ENCODE peak calls at places on chromosomes 13 and 19, in five cellular contexts. One of them, this sample, is unnamed.

GRCh38 chr19:5667751-5668271 is 12.5 kb downstream of the MICOS13 start:
- DNase-seq in Caki2: no peak
- DNase-seq in stimulated activated CD4-positive, alpha-beta T cell treated with anti-CD3 and anti-CD28 coated beads, Interleukin-15, amount 100 ng/mL, for 1 hour: no peak
- DNase-seq in breast epithelium: no peak
- DNase-seq in cardiac fibroblast: no peak
- DNase-seq in this sample: no peak

GRCh38 chr19:7326105-7326877 is 22.4 kb upstream of the ARHGEF18 start:
- DNase-seq in Caki2: peak; percentile 2
- DNase-seq in stimulated activated CD4-positive, alpha-beta T cell treated with anti-CD3 and anti-CD28 coated beads, Interleukin-15, amount 100 ng/mL, for 1 hour: no peak
- DNase-seq in breast epithelium: no peak
- DNase-seq in cardiac fibroblast: peak; percentile 18
- DNase-seq in this sample: no peak

GRCh38 chr13:27524981-27525975 is 74.9 kb upstream of the MTIF3 start:
- DNase-seq in Caki2: no peak
- DNase-seq in stimulated activated CD4-positive, alpha-beta T cell treated with anti-CD3 and anti-CD28 coated beads, Interleukin-15, amount 100 ng/mL, for 1 hour: no peak
- DNase-seq in breast epithelium: no peak
- DNase-seq in cardiac fibroblast: no peak
- DNase-seq in this sample: no peak

GRCh38 chr13:34011552-34012085 is 193.7 kb downstream of the RFC3 start:
- DNase-seq in Caki2: no peak
- DNase-seq in stimulated activated CD4-positive, alpha-beta T cell treated with anti-CD3 and anti-CD28 coated beads, Interleukin-15, amount 100 ng/mL, for 1 hour: no peak
- DNase-seq in breast epithelium: no peak
- DNase-seq in cardiac fibroblast: no peak
- DNase-seq in this sample: no peak

GRCh38 chr13:26377038-26377437 is 123.1 kb downstream of the CDK8 start:
- DNase-seq in Caki2: no peak
- DNase-seq in stimulated activated CD4-positive, alpha-beta T cell treated with anti-CD3 and anti-CD28 coated beads, Interleukin-15, amount 100 ng/mL, for 1 hour: no peak
- DNase-seq in breast epithelium: no peak
- DNase-seq in cardiac fibroblast: peak; percentile 8
- DNase-seq in this sample: no peak

GRCh38 chr19:43552616-43553015 is 19.6 kb downstream of the ZNF575 start:
- DNase-seq in Caki2: no peak
- DNase-seq in stimulated activated CD4-positive, alpha-beta T cell treated with anti-CD3 and anti-CD28 coated beads, Interleukin-15, amount 100 ng/mL, for 1 hour: no peak
- DNase-seq in breast epithelium: no peak
- DNase-seq in cardiac fibroblast: no peak
- DNase-seq in this sample: no peak

GRCh38 chr19:29524912-29525870 is 603 bp upstream of the VSTM2B start:
- DNase-seq in Caki2: no peak
- DNase-seq in stimulated activated CD4-positive, alpha-beta T cell treated with anti-CD3 and anti-CD28 coated beads, Interleukin-15, amount 100 ng/mL, for 1 hour: no peak
- DNase-seq in breast epithelium: no peak
- DNase-seq in cardiac fibroblast: no peak
- DNase-seq in this sample: no peak

GRCh38 chr19:10730932-10731331 is 13.1 kb downstream of the DNM2 start:
- DNase-seq in Caki2: no peak
- DNase-seq in stimulated activated CD4-positive, alpha-beta T cell treated with anti-CD3 and anti-CD28 coated beads, Interleukin-15, amount 100 ng/mL, for 1 hour: no peak
- DNase-seq in breast epithelium: no peak
- DNase-seq in cardiac fibroblast: no peak
- DNase-seq in this sample: no peak

GRCh38 chr19:10915511-10916091 is 12.8 kb downstream of the YIPF2 start:
- DNase-seq in Caki2: peak; percentile 43
- DNase-seq in stimulated activated CD4-positive, alpha-beta T cell treated with anti-CD3 and anti-CD28 coated beads, Interleukin-15, amount 100 ng/mL, for 1 hour: no peak
- DNase-seq in breast epithelium: no peak
- DNase-seq in cardiac fibroblast: peak; percentile 66
- DNase-seq in this sample: no peak

GRCh38 chr13:48532146-48532472 is 771 bp downstream of the RCBTB2 start:
- DNase-seq in Caki2: no peak
- DNase-seq in stimulated activated CD4-positive, alpha-beta T cell treated with anti-CD3 and anti-CD28 coated beads, Interleukin-15, amount 100 ng/mL, for 1 hour: no peak
- DNase-seq in breast epithelium: no peak
- DNase-seq in cardiac fibroblast: peak; percentile 67
- DNase-seq in this sample: peak; percentile 30

GRCh38 chr19:29532097-29532496 is 6.3 kb downstream of the VSTM2B start:
- DNase-seq in Caki2: no peak
- DNase-seq in stimulated activated CD4-positive, alpha-beta T cell treated with anti-CD3 and anti-CD28 coated beads, Interleukin-15, amount 100 ng/mL, for 1 hour: no peak
- DNase-seq in breast epithelium: no peak
- DNase-seq in cardiac fibroblast: no peak
- DNase-seq in this sample: no peak

GRCh38 chr13:98746968-98747367 is 5.5 kb downstream of the SLC15A1 start:
- DNase-seq in Caki2: peak; percentile 55
- DNase-seq in stimulated activated CD4-positive, alpha-beta T cell treated with anti-CD3 and anti-CD28 coated beads, Interleukin-15, amount 100 ng/mL, for 1 hour: no peak
- DNase-seq in breast epithelium: no peak
- DNase-seq in cardiac fibroblast: no peak
- DNase-seq in this sample: no peak

GRCh38 chr13:53694814-53695533 is 666.4 kb downstream of the OLFM4 start:
- DNase-seq in Caki2: no peak
- DNase-seq in stimulated activated CD4-positive, alpha-beta T cell treated with anti-CD3 and anti-CD28 coated beads, Interleukin-15, amount 100 ng/mL, for 1 hour: no peak
- DNase-seq in breast epithelium: no peak
- DNase-seq in cardiac fibroblast: no peak
- DNase-seq in this sample: no peak

GRCh38 chr19:1401138-1401888 is at the start of gene GAMT:
- DNase-seq in Caki2: no peak
- DNase-seq in stimulated activated CD4-positive, alpha-beta T cell treated with anti-CD3 and anti-CD28 coated beads, Interleukin-15, amount 100 ng/mL, for 1 hour: peak; percentile 47
- DNase-seq in breast epithelium: no peak
- DNase-seq in cardiac fibroblast: peak; percentile 41
- DNase-seq in this sample: no peak

GRCh38 chr19:51020988-51021651 is 1.6 kb upstream of the KLK10 start:
- DNase-seq in Caki2: peak; percentile 64
- DNase-seq in stimulated activated CD4-positive, alpha-beta T cell treated with anti-CD3 and anti-CD28 coated beads, Interleukin-15, amount 100 ng/mL, for 1 hour: no peak
- DNase-seq in breast epithelium: peak; percentile 48
- DNase-seq in cardiac fibroblast: peak; percentile 74
- DNase-seq in this sample: no peak

GRCh38 chr13:75687145-75687763 is 51.1 kb downstream of the LMO7 start:
- DNase-seq in Caki2: peak; percentile 14
- DNase-seq in stimulated activated CD4-positive, alpha-beta T cell treated with anti-CD3 and anti-CD28 coated beads, Interleukin-15, amount 100 ng/mL, for 1 hour: no peak
- DNase-seq in breast epithelium: no peak
- DNase-seq in cardiac fibroblast: peak; percentile 72
- DNase-seq in this sample: no peak

GRCh38 chr13:85771856-85772255 is 27.4 kb downstream of the SLITRK6 start:
- DNase-seq in Caki2: no peak
- DNase-seq in stimulated activated CD4-positive, alpha-beta T cell treated with anti-CD3 and anti-CD28 coated beads, Interleukin-15, amount 100 ng/mL, for 1 hour: no peak
- DNase-seq in breast epithelium: no peak
- DNase-seq in cardiac fibroblast: no peak
- DNase-seq in this sample: no peak

GRCh38 chr19:46616631-46617322 is 8.1 kb downstream of the PTGIR start:
- DNase-seq in Caki2: peak; percentile 26
- DNase-seq in stimulated activated CD4-positive, alpha-beta T cell treated with anti-CD3 and anti-CD28 coated beads, Interleukin-15, amount 100 ng/mL, for 1 hour: no peak
- DNase-seq in breast epithelium: peak; percentile 56
- DNase-seq in cardiac fibroblast: peak; percentile 70
- DNase-seq in this sample: no peak

GRCh38 chr19:33311326-33311682 is 9.0 kb upstream of the CEBPA start:
- DNase-seq in Caki2: no peak
- DNase-seq in stimulated activated CD4-positive, alpha-beta T cell treated with anti-CD3 and anti-CD28 coated beads, Interleukin-15, amount 100 ng/mL, for 1 hour: no peak
- DNase-seq in breast epithelium: no peak
- DNase-seq in cardiac fibroblast: no peak
- DNase-seq in this sample: no peak

GRCh38 chr19:2290441-2291184 is 8.6 kb upstream of the PEAK3 start:
- DNase-seq in Caki2: no peak
- DNase-seq in stimulated activated CD4-positive, alpha-beta T cell treated with anti-CD3 and anti-CD28 coated beads, Interleukin-15, amount 100 ng/mL, for 1 hour: no peak
- DNase-seq in breast epithelium: no peak
- DNase-seq in cardiac fibroblast: no peak
- DNase-seq in this sample: no peak

GRCh38 chr13:111280666-111281577 is 39.5 kb upstream of the TEX29 start:
- DNase-seq in Caki2: no peak
- DNase-seq in stimulated activated CD4-positive, alpha-beta T cell treated with anti-CD3 and anti-CD28 coated beads, Interleukin-15, amount 100 ng/mL, for 1 hour: no peak
- DNase-seq in breast epithelium: no peak
- DNase-seq in cardiac fibroblast: peak; percentile 85
- DNase-seq in this sample: no peak

GRCh38 chr19:45528744-45529453 is 21.6 kb downstream of the VASP start:
- DNase-seq in Caki2: no peak
- DNase-seq in stimulated activated CD4-positive, alpha-beta T cell treated with anti-CD3 and anti-CD28 coated beads, Interleukin-15, amount 100 ng/mL, for 1 hour: no peak
- DNase-seq in breast epithelium: peak; percentile 58
- DNase-seq in cardiac fibroblast: peak; percentile 23
- DNase-seq in this sample: no peak

GRCh38 chr13:67296511-67296910 is 66.4 kb upstream of the PCDH9 start:
- DNase-seq in Caki2: no peak
- DNase-seq in stimulated activated CD4-positive, alpha-beta T cell treated with anti-CD3 and anti-CD28 coated beads, Interleukin-15, amount 100 ng/mL, for 1 hour: no peak
- DNase-seq in breast epithelium: no peak
- DNase-seq in cardiac fibroblast: no peak
- DNase-seq in this sample: no peak

GRCh38 chr13:99640260-99640659 is 139.0 kb downstream of the TM9SF2 start:
- DNase-seq in Caki2: no peak
- DNase-seq in stimulated activated CD4-positive, alpha-beta T cell treated with anti-CD3 and anti-CD28 coated beads, Interleukin-15, amount 100 ng/mL, for 1 hour: no peak
- DNase-seq in breast epithelium: no peak
- DNase-seq in cardiac fibroblast: no peak
- DNase-seq in this sample: peak; percentile 28

GRCh38 chr19:47691090-47691489 is 22.1 kb upstream of the EHD2 start:
- DNase-seq in Caki2: no peak
- DNase-seq in stimulated activated CD4-positive, alpha-beta T cell treated with anti-CD3 and anti-CD28 coated beads, Interleukin-15, amount 100 ng/mL, for 1 hour: no peak
- DNase-seq in breast epithelium: no peak
- DNase-seq in cardiac fibroblast: no peak
- DNase-seq in this sample: no peak

GRCh38 chr19:11067356-11068113 is 21.7 kb upstream of the LDLR start:
- DNase-seq in Caki2: no peak
- DNase-seq in stimulated activated CD4-positive, alpha-beta T cell treated with anti-CD3 and anti-CD28 coated beads, Interleukin-15, amount 100 ng/mL, for 1 hour: no peak
- DNase-seq in breast epithelium: no peak
- DNase-seq in cardiac fibroblast: no peak
- DNase-seq in this sample: no peak

GRCh38 chr13:99642006-99642405 is 140.7 kb downstream of the TM9SF2 start:
- DNase-seq in Caki2: no peak
- DNase-seq in stimulated activated CD4-positive, alpha-beta T cell treated with anti-CD3 and anti-CD28 coated beads, Interleukin-15, amount 100 ng/mL, for 1 hour: no peak
- DNase-seq in breast epithelium: no peak
- DNase-seq in cardiac fibroblast: no peak
- DNase-seq in this sample: no peak

GRCh38 chr13:48078251-48078656 is 16.6 kb downstream of the MED4 start:
- DNase-seq in Caki2: no peak
- DNase-seq in stimulated activated CD4-positive, alpha-beta T cell treated with anti-CD3 and anti-CD28 coated beads, Interleukin-15, amount 100 ng/mL, for 1 hour: no peak
- DNase-seq in breast epithelium: no peak
- DNase-seq in cardiac fibroblast: peak; percentile 15
- DNase-seq in this sample: no peak

GRCh38 chr19:6038634-6039405 is 60.9 kb upstream of the RANBP3 start:
- DNase-seq in Caki2: no peak
- DNase-seq in stimulated activated CD4-positive, alpha-beta T cell treated with anti-CD3 and anti-CD28 coated beads, Interleukin-15, amount 100 ng/mL, for 1 hour: no peak
- DNase-seq in breast epithelium: no peak
- DNase-seq in cardiac fibroblast: no peak
- DNase-seq in this sample: no peak

GRCh38 chr19:13954185-13954584 is 1.9 kb downstream of the DCAF15 start:
- DNase-seq in Caki2: no peak
- DNase-seq in stimulated activated CD4-positive, alpha-beta T cell treated with anti-CD3 and anti-CD28 coated beads, Interleukin-15, amount 100 ng/mL, for 1 hour: no peak
- DNase-seq in breast epithelium: no peak
- DNase-seq in cardiac fibroblast: no peak
- DNase-seq in this sample: no peak

GRCh38 chr19:15508035-15508710 is at the start of gene CYP4F22:
- DNase-seq in Caki2: no peak
- DNase-seq in stimulated activated CD4-positive, alpha-beta T cell treated with anti-CD3 and anti-CD28 coated beads, Interleukin-15, amount 100 ng/mL, for 1 hour: no peak
- DNase-seq in breast epithelium: no peak
- DNase-seq in cardiac fibroblast: no peak
- DNase-seq in this sample: no peak

GRCh38 chr13:39777527-39778061 is 122.1 kb downstream of the COG6 start:
- DNase-seq in Caki2: peak; percentile 4
- DNase-seq in stimulated activated CD4-positive, alpha-beta T cell treated with anti-CD3 and anti-CD28 coated beads, Interleukin-15, amount 100 ng/mL, for 1 hour: no peak
- DNase-seq in breast epithelium: no peak
- DNase-seq in cardiac fibroblast: peak; percentile 81
- DNase-seq in this sample: no peak

GRCh38 chr13:42865703-42866102 is 84.3 kb downstream of the FAM216B start:
- DNase-seq in Caki2: no peak
- DNase-seq in stimulated activated CD4-positive, alpha-beta T cell treated with anti-CD3 and anti-CD28 coated beads, Interleukin-15, amount 100 ng/mL, for 1 hour: no peak
- DNase-seq in breast epithelium: no peak
- DNase-seq in cardiac fibroblast: peak; percentile 38
- DNase-seq in this sample: no peak

GRCh38 chr19:46697142-46697960 is 19.6 kb downstream of the PRKD2 start:
- DNase-seq in Caki2: peak; percentile 77
- DNase-seq in stimulated activated CD4-positive, alpha-beta T cell treated with anti-CD3 and anti-CD28 coated beads, Interleukin-15, amount 100 ng/mL, for 1 hour: no peak
- DNase-seq in breast epithelium: no peak
- DNase-seq in cardiac fibroblast: peak; percentile 71
- DNase-seq in this sample: no peak

GRCh38 chr13:33745370-33746324 is 72.3 kb upstream of the RFC3 start:
- DNase-seq in Caki2: no peak
- DNase-seq in stimulated activated CD4-positive, alpha-beta T cell treated with anti-CD3 and anti-CD28 coated beads, Interleukin-15, amount 100 ng/mL, for 1 hour: no peak
- DNase-seq in breast epithelium: no peak
- DNase-seq in cardiac fibroblast: no peak
- DNase-seq in this sample: peak; percentile 23

GRCh38 chr19:55468054-55468393 is 3.5 kb upstream of the C19orf85 start:
- DNase-seq in Caki2: no peak
- DNase-seq in stimulated activated CD4-positive, alpha-beta T cell treated with anti-CD3 and anti-CD28 coated beads, Interleukin-15, amount 100 ng/mL, for 1 hour: no peak
- DNase-seq in breast epithelium: no peak
- DNase-seq in cardiac fibroblast: no peak
- DNase-seq in this sample: no peak

GRCh38 chr19:17035842-17036424 is 9.3 kb upstream of the CPAMD8 start:
- DNase-seq in Caki2: no peak
- DNase-seq in stimulated activated CD4-positive, alpha-beta T cell treated with anti-CD3 and anti-CD28 coated beads, Interleukin-15, amount 100 ng/mL, for 1 hour: no peak
- DNase-seq in breast epithelium: no peak
- DNase-seq in cardiac fibroblast: no peak
- DNase-seq in this sample: no peak

GRCh38 chr19:48487944-48488343 is 18.8 kb downstream of the CYTH2 start:
- DNase-seq in Caki2: peak; percentile 85
- DNase-seq in stimulated activated CD4-positive, alpha-beta T cell treated with anti-CD3 and anti-CD28 coated beads, Interleukin-15, amount 100 ng/mL, for 1 hour: no peak
- DNase-seq in breast epithelium: peak; percentile 95
- DNase-seq in cardiac fibroblast: peak; percentile 70
- DNase-seq in this sample: no peak

GRCh38 chr19:46381346-46381745 is 32.0 kb downstream of the CCDC8 start:
- DNase-seq in Caki2: no peak
- DNase-seq in stimulated activated CD4-positive, alpha-beta T cell treated with anti-CD3 and anti-CD28 coated beads, Interleukin-15, amount 100 ng/mL, for 1 hour: no peak
- DNase-seq in breast epithelium: no peak
- DNase-seq in cardiac fibroblast: no peak
- DNase-seq in this sample: no peak

GRCh38 chr13:76856141-76856571 is 30.0 kb downstream of the KCTD12 start:
- DNase-seq in Caki2: peak; percentile 77
- DNase-seq in stimulated activated CD4-positive, alpha-beta T cell treated with anti-CD3 and anti-CD28 coated beads, Interleukin-15, amount 100 ng/mL, for 1 hour: no peak
- DNase-seq in breast epithelium: no peak
- DNase-seq in cardiac fibroblast: peak; percentile 76
- DNase-seq in this sample: no peak

This sample was measured in NCI-H2107.